ENCODE peak calls at places on chromosomes 12 and 14, in five cellular contexts. One of them, this sample, is unnamed.

GRCh38 chr12:93050026-93050747 is 121.1 kb upstream of the EEA1 start:
- DNase-seq in left ventricle myocardium inferior: no peak
- DNase-seq in neural progenitor cell: no peak
- DNase-seq in lower lobe of right lung: no peak
- DNase-seq in right lobe of liver: no peak
- DNase-seq in this sample: no peak

GRCh38 chr12:54220567-54220966 is 31.8 kb upstream of the SMUG1 start:
- DNase-seq in left ventricle myocardium inferior: no peak
- DNase-seq in neural progenitor cell: no peak
- DNase-seq in right lobe of liver: no peak
- DNase-seq in lower lobe of right lung: no peak
- DNase-seq in this sample: no peak

GRCh38 chr12:51972849-51973273 is 21.4 kb downstream of the ACVR1B start:
- DNase-seq in neural progenitor cell: no peak
- DNase-seq in lower lobe of right lung: peak; percentile 87
- DNase-seq in left ventricle myocardium inferior: peak; percentile 46
- DNase-seq in right lobe of liver: peak; percentile 72
- DNase-seq in this sample: peak; percentile 36

GRCh38 chr14:77151245-77151644 is 9.7 kb upstream of the ZDHHC22 start:
- DNase-seq in right lobe of liver: no peak
- DNase-seq in left ventricle myocardium inferior: no peak
- DNase-seq in lower lobe of right lung: no peak
- DNase-seq in neural progenitor cell: peak; percentile 67
- DNase-seq in this sample: no peak

GRCh38 chr12:3142386-3142785 is 65.2 kb downstream of the TSPAN9 start:
- DNase-seq in neural progenitor cell: no peak
- DNase-seq in right lobe of liver: no peak
- DNase-seq in lower lobe of right lung: no peak
- DNase-seq in left ventricle myocardium inferior: no peak
- DNase-seq in this sample: no peak

GRCh38 chr12:51187370-51187987 is 14.5 kb upstream of the TFCP2 start:
- DNase-seq in right lobe of liver: no peak
- DNase-seq in neural progenitor cell: no peak
- DNase-seq in lower lobe of right lung: no peak
- DNase-seq in left ventricle myocardium inferior: no peak
- DNase-seq in this sample: no peak

GRCh38 chr12:116603516-116603915 is 44.3 kb downstream of the MAP1LC3B2 start:
- DNase-seq in lower lobe of right lung: no peak
- DNase-seq in left ventricle myocardium inferior: no peak
- DNase-seq in neural progenitor cell: peak; percentile 22
- DNase-seq in right lobe of liver: no peak
- DNase-seq in this sample: no peak

GRCh38 chr12:133081408-133081806 is 684 bp downstream of the ZNF140 start:
- DNase-seq in left ventricle myocardium inferior: no peak
- DNase-seq in right lobe of liver: no peak
- DNase-seq in neural progenitor cell: no peak
- DNase-seq in lower lobe of right lung: no peak
- DNase-seq in this sample: no peak

GRCh38 chr12:79360269-79360668 is 330.5 kb downstream of the PAWR start:
- DNase-seq in neural progenitor cell: no peak
- DNase-seq in left ventricle myocardium inferior: no peak
- DNase-seq in lower lobe of right lung: no peak
- DNase-seq in right lobe of liver: no peak
- DNase-seq in this sample: no peak

GRCh38 chr14:47619397-47619796 is 56.0 kb downstream of the MDGA2 start:
- DNase-seq in neural progenitor cell: no peak
- DNase-seq in left ventricle myocardium inferior: no peak
- DNase-seq in right lobe of liver: no peak
- DNase-seq in lower lobe of right lung: no peak
- DNase-seq in this sample: no peak

GRCh38 chr12:12172106-12172511 is 94.7 kb downstream of the LRP6 start:
- DNase-seq in left ventricle myocardium inferior: no peak
- DNase-seq in lower lobe of right lung: no peak
- DNase-seq in neural progenitor cell: no peak
- DNase-seq in right lobe of liver: no peak
- DNase-seq in this sample: no peak

GRCh38 chr14:49579841-49580240 is 6.3 kb downstream of the RPS29 start:
- DNase-seq in right lobe of liver: no peak
- DNase-seq in lower lobe of right lung: no peak
- DNase-seq in left ventricle myocardium inferior: no peak
- DNase-seq in neural progenitor cell: no peak
- DNase-seq in this sample: no peak

GRCh38 chr14:67151082-67151666 is 38.1 kb upstream of the GARIN2 start:
- DNase-seq in neural progenitor cell: no peak
- DNase-seq in left ventricle myocardium inferior: no peak
- DNase-seq in right lobe of liver: no peak
- DNase-seq in lower lobe of right lung: no peak
- DNase-seq in this sample: no peak

GRCh38 chr14:53542692-53543091 is 389.6 kb upstream of the DDHD1 start:
- DNase-seq in left ventricle myocardium inferior: no peak
- DNase-seq in lower lobe of right lung: no peak
- DNase-seq in neural progenitor cell: no peak
- DNase-seq in right lobe of liver: no peak
- DNase-seq in this sample: no peak

GRCh38 chr12:62841841-62842240 is 93.1 kb downstream of the PPM1H start:
- DNase-seq in left ventricle myocardium inferior: no peak
- DNase-seq in lower lobe of right lung: no peak
- DNase-seq in right lobe of liver: no peak
- DNase-seq in neural progenitor cell: no peak
- DNase-seq in this sample: no peak

GRCh38 chr14:86296173-86296572 is 766.2 kb downstream of the FLRT2 start:
- DNase-seq in lower lobe of right lung: no peak
- DNase-seq in left ventricle myocardium inferior: no peak
- DNase-seq in right lobe of liver: no peak
- DNase-seq in neural progenitor cell: no peak
- DNase-seq in this sample: no peak

GRCh38 chr12:7497661-7498060 is 5.9 kb downstream of the CD163 start:
- DNase-seq in lower lobe of right lung: no peak
- DNase-seq in left ventricle myocardium inferior: no peak
- DNase-seq in neural progenitor cell: no peak
- DNase-seq in right lobe of liver: no peak
- DNase-seq in this sample: no peak

GRCh38 chr12:107900588-107900987 is 126.1 kb downstream of the ASCL4 start:
- DNase-seq in left ventricle myocardium inferior: no peak
- DNase-seq in right lobe of liver: no peak
- DNase-seq in lower lobe of right lung: no peak
- DNase-seq in neural progenitor cell: no peak
- DNase-seq in this sample: no peak

GRCh38 chr12:107906719-107907118 is 132.2 kb downstream of the ASCL4 start:
- DNase-seq in lower lobe of right lung: no peak
- DNase-seq in left ventricle myocardium inferior: no peak
- DNase-seq in neural progenitor cell: no peak
- DNase-seq in right lobe of liver: no peak
- DNase-seq in this sample: no peak

GRCh38 chr12:107903377-107904061 is 129.0 kb downstream of the ASCL4 start:
- DNase-seq in right lobe of liver: peak; percentile 54
- DNase-seq in lower lobe of right lung: peak; percentile 84
- DNase-seq in neural progenitor cell: peak; percentile 88
- DNase-seq in left ventricle myocardium inferior: peak; percentile 60
- DNase-seq in this sample: peak; percentile 73
- H3K4me3 ChIP-seq in right lobe of liver: no peak overlapping the region
- H3K4me3 ChIP-seq in lower lobe of right lung: peak overlapping the region; percentile 47
- H3K4me3 ChIP-seq in neural progenitor cell: peak overlapping the region; percentile 59
- H3K4me3 ChIP-seq in left ventricle myocardium inferior: peak overlapping the region; percentile 55
- H3K4me3 ChIP-seq in this sample: peak overlapping the region; percentile 45

DNA sequence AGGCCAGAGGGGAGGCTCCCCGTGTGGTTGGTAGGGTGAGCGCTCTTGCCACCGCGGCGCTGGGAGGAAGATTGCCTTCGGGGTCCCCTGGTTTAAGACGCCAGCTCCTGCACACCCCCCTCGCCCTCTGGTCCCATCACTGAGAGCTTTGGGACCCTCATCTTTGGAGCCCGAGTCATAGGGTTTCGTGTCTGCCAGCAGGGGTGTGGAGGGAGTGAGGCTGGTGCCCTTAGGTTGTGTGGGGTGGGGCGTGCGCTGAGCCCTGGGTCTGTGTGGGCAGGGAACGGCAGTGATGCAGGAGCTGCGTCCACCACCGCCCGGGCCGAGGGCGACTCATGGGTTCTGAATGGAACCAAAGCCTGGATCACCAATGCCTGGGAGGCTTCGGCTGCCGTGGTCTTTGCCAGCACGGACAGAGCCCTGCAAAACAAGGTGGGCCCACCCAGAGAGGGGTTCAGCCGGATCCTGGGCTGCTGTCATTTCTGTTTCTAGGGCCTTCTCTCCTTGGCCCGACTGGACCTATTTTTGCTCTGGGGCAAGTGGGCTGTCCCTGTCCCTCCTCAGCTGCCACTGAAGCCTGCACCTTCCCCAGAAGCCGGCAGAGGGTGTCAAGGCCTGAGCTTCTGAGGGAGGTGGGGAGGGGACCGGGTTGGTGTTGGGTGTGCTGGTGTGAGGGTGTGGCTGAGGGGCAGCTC is 12.1 kb downstream of the ACADS start:
- DNase-seq in neural progenitor cell: peak; percentile 56
- DNase-seq in right lobe of liver: no peak
- DNase-seq in lower lobe of right lung: no peak
- DNase-seq in left ventricle myocardium inferior: no peak
- DNase-seq in this sample: no peak
- TF ChIP-seq CTCF in neural progenitor cell: peak; percentile 52
- TF ChIP-seq CTCF in right lobe of liver: no peak
- TF ChIP-seq CTCF in lower lobe of right lung: no peak
- TF ChIP-seq CTCF in left ventricle myocardium inferior: peak; percentile 15
- TF ChIP-seq CTCF in this sample: no peak

DNA sequence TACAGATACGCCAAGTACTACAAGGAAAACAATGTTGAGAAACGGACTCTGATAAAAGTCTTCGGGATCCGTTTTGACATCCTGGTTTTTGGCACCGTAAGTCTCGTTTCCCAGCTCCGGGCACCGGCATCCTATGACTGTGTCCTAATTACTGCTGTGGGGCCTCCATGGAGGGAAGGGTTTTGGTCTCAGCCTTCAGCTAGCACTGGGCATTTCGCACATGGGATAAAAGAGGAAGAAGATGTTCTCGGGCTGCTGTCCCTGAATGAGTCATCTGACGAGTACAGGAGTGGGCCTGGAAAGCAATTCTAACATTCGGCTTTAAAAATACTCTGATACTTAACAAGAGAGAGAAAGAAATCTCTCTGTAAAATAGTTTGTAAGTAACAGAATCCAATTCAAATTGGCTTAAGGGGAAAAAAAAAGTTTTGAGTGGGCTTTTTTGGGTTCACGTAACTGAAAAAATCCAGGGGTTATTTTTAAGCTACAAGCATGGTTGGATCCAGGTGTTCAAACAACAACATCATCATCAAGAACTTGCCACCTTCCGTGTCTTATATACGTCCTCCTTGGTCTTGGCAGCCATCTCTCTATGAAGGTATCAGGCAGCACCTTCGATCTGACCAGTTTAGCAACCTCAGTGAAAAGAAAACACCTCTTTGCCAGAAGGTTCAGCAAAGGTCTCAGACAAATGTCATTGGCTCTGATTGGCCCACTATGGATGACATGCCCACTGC is 34.4 kb upstream of the P2RX4 start:
- DNase-seq in right lobe of liver: no peak
- DNase-seq in left ventricle myocardium inferior: no peak
- DNase-seq in neural progenitor cell: no peak
- DNase-seq in lower lobe of right lung: no peak
- DNase-seq in this sample: no peak
- H3K27ac ChIP-seq in right lobe of liver: no peak overlapping the region
- H3K27ac ChIP-seq in left ventricle myocardium inferior: no peak overlapping the region
- H3K27ac ChIP-seq in neural progenitor cell: no peak overlapping the region
- H3K27ac ChIP-seq in lower lobe of right lung: peak overlapping the region; percentile 15
- H3K27ac ChIP-seq in this sample: no peak overlapping the region

GRCh38 chr12:254912-255311 is 7.7 kb downstream of the SLC6A13 start:
- DNase-seq in neural progenitor cell: no peak
- DNase-seq in right lobe of liver: no peak
- DNase-seq in left ventricle myocardium inferior: no peak
- DNase-seq in lower lobe of right lung: no peak
- DNase-seq in this sample: no peak
- H3K4me3 ChIP-seq in neural progenitor cell: no peak overlapping the region
- H3K4me3 ChIP-seq in right lobe of liver: no peak overlapping the region
- H3K4me3 ChIP-seq in left ventricle myocardium inferior: no peak overlapping the region
- H3K4me3 ChIP-seq in lower lobe of right lung: no peak overlapping the region
- H3K4me3 ChIP-seq in this sample: no peak overlapping the region

DNA sequence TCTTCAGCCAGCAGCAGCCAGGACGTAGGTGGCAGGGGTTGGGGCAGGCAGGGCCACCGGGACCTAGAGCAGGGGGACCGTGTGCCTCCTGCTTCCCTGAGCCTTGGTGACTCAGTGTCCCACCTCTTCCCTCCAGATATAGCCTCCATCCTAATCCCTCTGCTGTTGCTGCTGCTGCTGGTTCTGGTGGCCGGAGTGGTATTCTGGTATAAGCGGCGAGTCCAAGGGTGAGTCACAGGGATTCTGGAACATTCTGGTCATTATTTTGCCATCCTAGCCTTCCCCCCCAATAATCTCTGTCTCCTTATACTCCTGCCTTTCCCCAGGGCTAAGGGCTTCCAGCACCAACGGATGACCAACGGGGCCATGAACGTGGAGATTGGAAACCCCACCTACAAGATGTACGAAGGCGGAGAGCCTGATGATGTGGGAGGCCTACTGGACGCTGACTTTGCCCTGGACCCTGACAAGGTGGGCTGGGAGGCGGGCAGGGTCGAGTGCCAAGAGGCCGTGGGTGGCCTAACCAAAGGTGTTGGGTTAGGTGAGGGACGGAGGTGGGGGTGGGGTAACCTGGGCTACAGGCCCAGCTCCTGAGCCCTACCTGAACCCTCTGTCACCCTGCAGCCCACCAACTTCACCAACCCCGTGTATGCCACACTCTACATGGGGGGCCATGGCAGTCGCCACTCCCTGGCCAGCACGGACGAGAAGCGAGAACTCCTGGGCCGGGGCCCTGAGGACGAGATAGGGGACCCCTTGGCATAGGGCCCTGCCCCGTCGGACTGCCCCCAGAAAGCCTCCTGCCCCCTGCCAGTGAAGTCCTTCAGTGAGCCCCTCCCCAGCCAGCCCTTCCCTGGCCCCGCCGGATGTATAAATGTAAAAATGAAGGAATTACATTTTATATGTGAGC is 4.5 kb upstream of the NXPH4 start:
- DNase-seq in neural progenitor cell: no peak
- DNase-seq in lower lobe of right lung: no peak
- DNase-seq in left ventricle myocardium inferior: no peak
- DNase-seq in right lobe of liver: no peak
- DNase-seq in this sample: no peak
- TF ChIP-seq CTCF in neural progenitor cell: no peak
- TF ChIP-seq CTCF in lower lobe of right lung: no peak
- TF ChIP-seq CTCF in left ventricle myocardium inferior: no peak
- TF ChIP-seq CTCF in right lobe of liver: no peak
- TF ChIP-seq CTCF in this sample: no peak

DNA sequence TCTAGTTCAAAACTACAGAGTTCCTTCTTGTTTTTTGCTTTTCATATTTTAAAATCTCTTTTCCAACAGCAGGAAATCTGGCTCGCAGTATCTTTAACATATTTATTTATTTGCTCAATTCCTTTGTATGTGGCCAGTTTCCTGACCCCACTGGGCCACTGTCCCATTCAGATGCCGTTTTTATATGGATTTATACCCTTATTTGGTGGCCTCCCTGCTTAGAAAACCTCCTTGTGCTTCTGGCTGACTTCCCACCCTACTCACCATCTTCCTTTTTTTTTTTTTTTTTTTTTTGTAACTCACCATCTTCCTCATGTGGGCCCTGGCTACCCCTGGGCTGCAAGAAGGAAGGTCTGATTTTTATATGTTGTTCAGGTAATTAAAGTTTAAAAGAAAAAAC is 53.9 kb downstream of the TTLL5 start:
- DNase-seq in lower lobe of right lung: no peak
- DNase-seq in neural progenitor cell: no peak
- DNase-seq in left ventricle myocardium inferior: no peak
- DNase-seq in right lobe of liver: no peak
- DNase-seq in this sample: no peak
- H3K27ac ChIP-seq in lower lobe of right lung: no peak overlapping the region
- H3K27ac ChIP-seq in neural progenitor cell: no peak overlapping the region
- H3K27ac ChIP-seq in left ventricle myocardium inferior: peak overlapping the region; percentile 61
- H3K27ac ChIP-seq in right lobe of liver: no peak overlapping the region
- H3K27ac ChIP-seq in this sample: no peak overlapping the region

This sample was measured in psoas muscle.